ENCODE peak calls at places on chromosomes 11 and 22, in seven cellular contexts. A is brain microvascular endothelial cell; L is CD8-positive, alpha-beta T cell; H is aorta; K is coronary artery; D is tibial artery; G is WERI-Rb-1. E is an unnamed sample.

GRCh38 chr11:76786053-76787014 is 3.2 kb downstream of the TSKU start:
- DNase-seq in A (no peak), L (no peak), H (no peak), K (no peak), D (no peak), G (no peak), E (no peak)

GRCh38 chr11:29628584-29628983 is 388.2 kb downstream of the KCNA4 start:
- DNase-seq in A (no peak), L (no peak), H (no peak), K (no peak), D (no peak), G (no peak), E (no peak)

GRCh38 chr22:23147632-23148387 is 2.5 kb downstream of the RAB36 start:
- DNase-seq in A (peak), L (no peak), H (no peak), K (no peak), D (no peak), G (no peak), E (peak)

GRCh38 chr11:116275634-116276033 is 497.2 kb downstream of the BUD13 start:
- DNase-seq in A (no peak), L (no peak), H (no peak), K (no peak), D (no peak), G (no peak), E (no peak)

GRCh38 chr11:120273432-120273831 is 33.5 kb downstream of the POU2F3 start:
- DNase-seq in A (no peak), L (no peak), H (no peak), K (no peak), D (no peak), G (no peak), E (peak)

GRCh38 chr11:87128372-87128771 is 90.6 kb downstream of the TMEM135 start:
- DNase-seq in A (no peak), L (no peak), H (no peak), K (no peak), D (no peak), G (no peak), E (no peak)

GRCh38 chr11:117953029-117953671 is 23.9 kb upstream of the TMPRSS13 start:
- DNase-seq in A (no peak), L (peak), H (no peak), K (no peak), D (no peak), G (no peak), E (no peak)

GRCh38 chr11:57358543-57358961 is 20.4 kb downstream of the P2RX3 start:
- DNase-seq in A (no peak), L (no peak), H (peak), K (no peak), D (no peak), G (no peak), E (no peak)

GRCh38 chr11:117766576-117766975 is 30.4 kb downstream of the DSCAML1 start:
- DNase-seq in A (no peak), L (no peak), H (no peak), K (no peak), D (no peak), G (no peak), E (no peak)

GRCh38 chr11:79243412-79244174 is 197.2 kb downstream of the TENM4 start:
- DNase-seq in A (no peak), L (no peak), H (no peak), K (peak), D (no peak), G (no peak), E (no peak)

GRCh38 chr22:19890502-19891349 is 36.1 kb upstream of the GNB1L start:
- DNase-seq in A (no peak), L (no peak), H (no peak), K (no peak), D (no peak), G (no peak), E (no peak)

GRCh38 chr11:83521647-83522596 is 235.8 kb upstream of the CCDC90B start:
- DNase-seq in A (peak), L (no peak), H (no peak), K (no peak), D (no peak), G (peak), E (peak)

GRCh38 chr11:995058-995751 is 41.3 kb downstream of the MUC6 start:
- DNase-seq in A (no peak), L (no peak), H (no peak), K (no peak), D (no peak), G (no peak), E (no peak)

GRCh38 chr11:125174057-125174456 is 9.5 kb downstream of the PKNOX2 start:
- DNase-seq in A (no peak), L (no peak), H (no peak), K (no peak), D (no peak), G (no peak), E (no peak)

DNA sequence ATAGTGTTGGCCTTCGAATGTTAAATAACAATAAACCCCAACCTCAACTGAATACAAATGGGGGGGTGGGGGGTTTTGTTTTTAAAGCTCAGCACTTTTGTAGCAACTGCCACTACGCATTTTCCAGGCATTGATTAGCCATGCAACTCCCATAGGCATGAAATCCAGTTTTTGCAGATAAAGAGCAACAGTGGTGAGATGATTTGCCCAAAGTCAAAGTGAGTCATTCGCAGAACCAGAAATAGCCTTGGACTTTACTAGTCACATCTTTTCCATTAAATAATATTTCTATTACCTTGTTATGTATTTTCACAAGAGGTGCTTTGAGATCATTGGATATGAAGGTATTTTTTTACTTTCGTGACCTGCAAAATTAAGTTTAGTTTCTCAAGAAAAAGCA is 1.7 kb upstream of the PHF21A start:
- DNase-seq in A (peak), L (no peak), H (no peak), K (no peak), D (no peak), G (no peak), E (peak)
- H3K4me3 ChIP-seq in A (peak), L (no peak), H (no peak), K (no peak), D (peak), G (peak), E (peak)

GRCh38 chr11:114092953-114093352 is 33.4 kb downstream of the ZBTB16 start:
- DNase-seq in A (no peak), L (no peak), H (no peak), K (no peak), D (no peak), G (no peak), E (no peak)
- H3K27ac ChIP-seq in A (no peak), L (no peak), H (peak), K (peak), D (peak), G (no peak), E (no peak)

GRCh38 chr11:69930081-69931059 is 111.2 kb upstream of the FGF3 start:
- DNase-seq in A (no peak), L (no peak), H (peak), K (no peak), D (no peak), G (no peak), E (no peak)

GRCh38 chr11:69925366-69926196 is 106.4 kb upstream of the FGF3 start:
- DNase-seq in A (no peak), L (no peak), H (peak), K (no peak), D (no peak), G (no peak), E (no peak)

GRCh38 chr11:69926376-69927050 is 107.3 kb upstream of the FGF3 start:
- DNase-seq in A (no peak), L (no peak), H (peak), K (no peak), D (no peak), G (no peak), E (no peak)

GRCh38 chr11:69931060-69931910 is 112.1 kb upstream of the FGF3 start:
- DNase-seq in A (no peak), L (no peak), H (peak), K (no peak), D (no peak), G (no peak), E (no peak)

GRCh38 chr11:69928124-69928523 is 108.9 kb upstream of the FGF3 start:
- DNase-seq in A (no peak), L (no peak), H (peak), K (no peak), D (no peak), G (no peak), E (no peak)
- H3K4me3 ChIP-seq in A (no peak), L (no peak), H (no peak), K (no peak), D (no peak), G (no peak), E (no peak)

DNA sequence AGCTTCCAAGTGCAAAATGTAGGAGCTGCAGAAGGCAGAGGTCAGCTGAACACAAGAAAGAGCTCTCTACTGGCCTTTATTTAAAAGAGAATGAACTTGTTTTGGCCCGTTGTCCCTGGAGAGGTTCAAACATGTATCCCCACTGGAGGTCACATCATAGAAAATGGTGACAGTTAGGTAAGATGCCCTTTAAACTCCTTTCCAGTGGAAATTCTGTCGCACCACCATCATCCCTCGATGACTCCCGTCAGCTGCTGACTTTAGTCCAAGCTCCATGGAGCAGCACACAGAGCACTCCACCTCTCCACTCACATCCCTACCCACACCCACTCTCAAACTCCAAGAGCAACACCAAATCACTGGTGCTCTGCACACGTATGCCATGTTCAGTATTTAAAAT is 15.2 kb upstream of the P4HA3 start:
- DNase-seq in A (no peak), L (no peak), H (no peak), K (no peak), D (no peak), G (no peak), E (no peak)
- H3K27ac ChIP-seq in A (no peak), L (no peak), H (no peak), K (peak), D (peak), G (no peak), E (no peak)

GRCh38 chr11:64250875-64251721 is at the start of gene PLCB3:
- DNase-seq in A (no peak), L (peak), H (peak), K (no peak), D (no peak), G (peak), E (peak)

GRCh38 chr11:64250406-64250874 is 890 bp upstream of the PLCB3 start:
- DNase-seq in A (no peak), L (no peak), H (peak), K (no peak), D (no peak), G (no peak), E (no peak)

GRCh38 chr11:64248578-64248977 is 1.8 kb upstream of the PPP1R14B start:
- DNase-seq in A (no peak), L (no peak), H (no peak), K (no peak), D (no peak), G (peak), E (no peak)

GRCh38 chr11:64249038-64249437 is 2.3 kb upstream of the PLCB3 start:
- DNase-seq in A (no peak), L (no peak), H (peak), K (no peak), D (no peak), G (no peak), E (no peak)

GRCh38 chr11:64249563-64250405 is 1.5 kb upstream of the PLCB3 start:
- DNase-seq in A (no peak), L (no peak), H (no peak), K (no peak), D (no peak), G (no peak), E (no peak)
- H3K4me3 ChIP-seq in A (no peak), L (no peak), H (no peak), K (no peak), D (no peak), G (no peak), E (no peak)

GRCh38 chr22:37141971-37142647 is 7.6 kb downstream of the IL2RB start:
- DNase-seq in A (no peak), L (no peak), H (no peak), K (no peak), D (no peak), G (no peak), E (no peak)
- H3K27ac ChIP-seq in A (no peak), L (no peak), H (no peak), K (no peak), D (no peak), G (no peak), E (no peak)